ENCODE peak calls at places on chromosomes 2 and 18, in five cellular contexts. J is D341Med, G is GM03348, B is right lobe of liver, A is EL. M is an unnamed sample.

GRCh38 chr2:102070058-102070642 is 72.4 kb upstream of the IL1R1 start:
- DNase-seq in J (no peak), G (peak), B (peak), A (peak), M (peak)

GRCh38 chr18:22346968-22347611 is 70.6 kb downstream of the CTAGE1 start:
- DNase-seq in J (no peak), G (peak), B (peak), A (peak), M (peak)

GRCh38 chr18:62098960-62099359 is 87.9 kb downstream of the PIGN start:
- DNase-seq in J (no peak), G (no peak), B (no peak), A (no peak), M (no peak)

GRCh38 chr2:222813177-222813843 is 47.5 kb upstream of the ACSL3 start:
- DNase-seq in J (no peak), G (no peak), B (no peak), A (no peak), M (peak)

GRCh38 chr2:138275881-138276280 is 225.7 kb upstream of the SPOPL start:
- DNase-seq in J (no peak), G (peak), B (no peak), A (no peak), M (peak)

GRCh38 chr18:51149605-51150429 is 47.7 kb downstream of the MEX3C start:
- DNase-seq in J (no peak), G (peak), B (no peak), A (peak), M (peak)

GRCh38 chr2:169080250-169081035 is 11.1 kb downstream of the DHRS9 start:
- DNase-seq in J (no peak), G (no peak), B (no peak), A (peak), M (no peak)

GRCh38 chr2:189581354-189582139 is 961 bp upstream of the SLC40A1 start:
- DNase-seq in J (peak), G (peak), B (peak), A (peak), M (no peak)

GRCh38 chr2:138503652-138504051 is 2.1 kb downstream of the SPOPL start:
- DNase-seq in J (no peak), G (no peak), B (no peak), A (no peak), M (no peak)

GRCh38 chr2:188870289-188870688 is 103.9 kb upstream of the COL3A1 start:
- DNase-seq in J (no peak), G (peak), B (no peak), A (peak), M (peak)

GRCh38 chr2:44778221-44778654 is 163.3 kb upstream of the SIX3 start:
- DNase-seq in J (no peak), G (no peak), B (no peak), A (no peak), M (no peak)

GRCh38 chr18:29406996-29407395 is 1230.1 kb upstream of the CDH2 start:
- DNase-seq in J (no peak), G (no peak), B (no peak), A (no peak), M (no peak)

GRCh38 chr2:12607971-12608370 is 108.8 kb upstream of the TRIB2 start:
- DNase-seq in J (no peak), G (no peak), B (no peak), A (peak), M (peak)

GRCh38 chr2:206521115-206521514 is 77.8 kb downstream of the ADAM23 start:
- DNase-seq in J (no peak), G (no peak), B (no peak), A (no peak), M (no peak)

GRCh38 chr2:10079192-10079930 is 850 bp downstream of the CYS1 start:
- DNase-seq in J (peak), G (peak), B (no peak), A (peak), M (peak)

GRCh38 chr18:32093106-32093511 is 1.4 kb downstream of the RNF138 start:
- DNase-seq in J (no peak), G (peak), B (peak), A (peak), M (peak)

GRCh38 chr2:70994055-70994444 is 623 bp downstream of the TEX261 start:
- DNase-seq in J (peak), G (peak), B (no peak), A (peak), M (peak)

GRCh38 chr2:101175991-101176390 is 24.8 kb upstream of the TBC1D8 start:
- DNase-seq in J (no peak), G (no peak), B (no peak), A (no peak), M (no peak)

GRCh38 chr2:166494140-166494544 is at the start of gene SCN7A:
- DNase-seq in J (no peak), G (peak), B (peak), A (peak), M (peak)

GRCh38 chr2:145108385-145108784 is 588.5 kb upstream of the ZEB2 start:
- DNase-seq in J (no peak), G (no peak), B (peak), A (peak), M (peak)

GRCh38 chr2:8857709-8858108 is 20.3 kb upstream of the KIDINS220 start:
- DNase-seq in J (no peak), G (no peak), B (no peak), A (no peak), M (no peak)

GRCh38 chr2:26399781-26400376 is 1.8 kb upstream of the DRC1 start:
- DNase-seq in J (no peak), G (no peak), B (no peak), A (no peak), M (peak)

GRCh38 chr2:46134531-46135229 is 162.5 kb upstream of the EPAS1 start:
- DNase-seq in J (no peak), G (peak), B (no peak), A (no peak), M (peak)

GRCh38 chr2:63590621-63591408 is 2.1 kb downstream of the MDH1 start:
- DNase-seq in J (no peak), G (no peak), B (peak), A (peak), M (no peak)

GRCh38 chr2:160343404-160343803 is 143.3 kb upstream of the ITGB6 start:
- DNase-seq in J (no peak), G (no peak), B (no peak), A (no peak), M (no peak)

GRCh38 chr2:137957033-137957432 is 7.2 kb upstream of the HNMT start:
- DNase-seq in J (no peak), G (peak), B (no peak), A (peak), M (peak)

GRCh38 chr2:241161646-241162281 is 11.5 kb downstream of the PPP1R7 start:
- DNase-seq in J (no peak), G (peak), B (no peak), A (peak), M (peak)

GRCh38 chr2:34003795-34004194 is 404.7 kb upstream of the FAM98A start:
- DNase-seq in J (no peak), G (no peak), B (no peak), A (no peak), M (no peak)

GRCh38 chr2:52342458-52342857 is 1310.5 kb upstream of the NRXN1 start:
- DNase-seq in J (no peak), G (no peak), B (no peak), A (no peak), M (no peak)

GRCh38 chr18:77127769-77128671 is 4.6 kb downstream of the MBP start:
- DNase-seq in J (no peak), G (peak), B (peak), A (peak), M (peak)

GRCh38 chr2:40534528-40534927 is 82.6 kb upstream of the SLC8A1 start:
- DNase-seq in J (no peak), G (no peak), B (no peak), A (no peak), M (no peak)

GRCh38 chr2:43018179-43019024 is 208.0 kb downstream of the ZFP36L2 start:
- DNase-seq in J (no peak), G (peak), B (peak), A (peak), M (peak)

GRCh38 chr2:186641807-186642321 is 52.0 kb upstream of the FAM171B start:
- DNase-seq in J (peak), G (peak), B (no peak), A (peak), M (peak)

GRCh38 chr18:59662008-59662701 is 35.1 kb downstream of the CCBE1 start:
- DNase-seq in J (no peak), G (no peak), B (no peak), A (peak), M (peak)

GRCh38 chr18:11669271-11669947 is 19.7 kb upstream of the GNAL start:
- DNase-seq in J (peak), G (no peak), B (no peak), A (no peak), M (no peak)

GRCh38 chr2:189609853-189610252 is 29.3 kb upstream of the SLC40A1 start:
- DNase-seq in J (no peak), G (no peak), B (no peak), A (no peak), M (no peak)

GRCh38 chr2:231563378-231563961 is 29.2 kb upstream of the TEX44 start:
- DNase-seq in J (peak), G (peak), B (no peak), A (peak), M (peak)

M was measured in RPMI7951.